ENCODE peak calls at places on chromosomes 4 and X, in four cellular contexts. P is K562, N is HepG2, J is H1. E is an unnamed sample.
A peak's percentile ranks its signal among the peaks of the same experiment; 100 is the strongest.

GRCh38 chrX:121958886-121959285 is 911.5 kb downstream of the GLUD2 start:
- DNase-seq in N (no peak), P (no peak), J (no peak), E (no peak)

GRCh38 chrX:38293741-38294140 is 33.6 kb downstream of the RPGR start:
- DNase-seq in N (no peak), P (no peak), J (no peak), E (no peak)

GRCh38 chrX:82219129-82219528 is 1017.2 kb downstream of the SH3BGRL start:
- DNase-seq in P (no peak), J (no peak), N (no peak), E (no peak)

GRCh38 chr4:15888515-15888914 is 50.0 kb downstream of the FGFBP1 start:
- DNase-seq in J (no peak), P (no peak), N (no peak), E (no peak)

GRCh38 chr4:123919576-123920098 is 523.0 kb downstream of the SPRY1 start:
- DNase-seq in N (no peak), P (no peak), J (no peak), E (no peak)

GRCh38 chrX:47212381-47213293 is 5.8 kb upstream of the CDK16 start:
- DNase-seq in J (no peak), N (no peak), P (no peak), E (no peak)

GRCh38 chr4:168725935-168726334 is 229.1 kb downstream of the PALLD start:
- DNase-seq in J (no peak), P (no peak), N (no peak), E (no peak)

GRCh38 chrX:96407043-96407442 is 277.6 kb upstream of the DIAPH2 start:
- DNase-seq in N (peak; percentile 45), J (no peak), P (no peak), E (no peak)

GRCh38 chr4:156515295-156515694 is 456.3 kb downstream of the PDGFC start:
- DNase-seq in N (no peak), P (no peak), J (no peak), E (no peak)

GRCh38 chr4:138114434-138114833 is 127.7 kb downstream of the SLC7A11 start:
- DNase-seq in N (no peak), J (no peak), P (no peak), E (peak; percentile 45)

GRCh38 chr4:26992657-26993361 is 132.2 kb downstream of the STIM2 start:
- DNase-seq in P (peak; percentile 37), J (no peak), N (no peak), E (peak; percentile 72)

GRCh38 chrX:6095469-6095868 is 133.2 kb downstream of the NLGN4X start:
- DNase-seq in N (no peak), P (no peak), J (no peak), E (no peak)

GRCh38 chr4:155828628-155829027 is 37.4 kb downstream of the ASIC5 start:
- DNase-seq in J (no peak), N (no peak), P (no peak), E (no peak)

GRCh38 chr4:36218121-36218520 is 26.2 kb downstream of the ARAP2 start:
- DNase-seq in J (no peak), P (no peak), N (no peak), E (no peak)

GRCh38 chr4:145298885-145299284 is 118.5 kb upstream of the OTUD4 start:
- DNase-seq in N (no peak), P (no peak), J (no peak), E (peak; percentile 26)

GRCh38 chrX:53713987-53714579 is 27.6 kb upstream of the HUWE1 start:
- DNase-seq in P (no peak), N (no peak), J (no peak), E (peak; percentile 52)

GRCh38 chrX:86197815-86198214 is 49.6 kb downstream of the DACH2 start:
- DNase-seq in N (no peak), J (no peak), P (no peak), E (no peak)

GRCh38 chr4:1401409-1402020 is 4.7 kb downstream of the NKX1-1 start:
- DNase-seq in P (no peak), J (no peak), N (no peak), E (no peak)

GRCh38 chrX:19017271-19017670 is 33.4 kb upstream of the PHKA2 start:
- DNase-seq in P (peak; percentile 49), J (no peak), N (peak; percentile 13), E (no peak)

GRCh38 chr4:140595065-140595464 is 26.3 kb upstream of the UCP1 start:
- DNase-seq in J (no peak), P (peak; percentile 14), N (peak; percentile 50), E (no peak)

GRCh38 chr4:176340871-176341685 is 21.3 kb downstream of the SPCS3 start:
- DNase-seq in J (no peak), N (peak; percentile 24), P (peak; percentile 40), E (no peak)

GRCh38 chr4:106681381-106681921 is 312.9 kb upstream of the GIMD1 start:
- DNase-seq in N (no peak), J (no peak), P (no peak), E (no peak)

GRCh38 chr4:10347815-10348214 is 109.4 kb downstream of the ZNF518B start:
- DNase-seq in N (no peak), J (no peak), P (no peak), E (no peak)

DNA sequence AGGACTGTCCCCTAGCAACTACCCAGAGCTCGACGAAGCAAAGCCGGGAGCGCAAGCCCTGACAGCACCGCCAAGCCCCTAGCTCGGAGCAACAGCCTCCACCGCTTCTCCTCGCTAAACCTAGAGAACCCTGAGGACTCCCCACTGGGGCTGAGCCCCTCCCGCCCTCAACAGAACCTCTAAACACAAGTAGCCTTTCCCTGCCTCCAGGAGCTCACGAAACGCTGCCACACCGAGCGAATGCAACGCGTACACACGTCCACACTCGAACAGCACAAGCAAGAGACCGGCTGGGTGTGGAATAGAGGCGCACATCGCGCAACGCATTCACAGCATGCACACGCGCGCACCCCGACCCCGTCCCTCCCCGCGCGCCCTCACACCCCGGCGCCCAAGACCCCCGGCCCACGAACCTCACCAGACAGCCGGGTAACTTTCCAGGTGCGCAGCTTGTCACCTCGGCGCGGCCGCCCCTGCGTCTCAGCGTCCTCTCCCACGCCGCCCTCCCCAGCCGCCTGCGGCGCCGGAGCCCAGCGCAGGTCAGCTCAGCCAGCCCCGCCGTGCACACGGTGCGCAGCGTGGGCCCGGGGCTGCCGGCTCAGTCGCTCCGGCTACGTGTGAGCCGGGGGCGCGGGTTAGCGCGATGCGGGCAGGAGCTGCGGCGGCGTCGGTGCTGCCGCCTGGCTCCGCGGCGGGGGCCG is 354 bp downstream of the PRKG2 start:
- DNase-seq in J (no peak), N (no peak), P (no peak), E (no peak)
- TF ChIP-seq BRCA1 in J (no peak), N (no peak), P (no peak), E (no peak)

GRCh38 chrX:135295238-135295943 is 13.9 kb upstream of the ETDC start:
- DNase-seq in P (no peak), N (no peak), J (peak; percentile 21), E (peak; percentile 9)
- TF ChIP-seq MAX in P (no peak), N (no peak), J (no peak), E (no peak)

GRCh38 chr4:146637853-146638800 is 566 bp upstream of the POU4F2 start:
- DNase-seq in J (no peak), N (no peak), P (no peak), E (no peak)
- H3K27me3 ChIP-seq in J (peaks cover 88% of the 10 kb centered on the region), N (peaks cover 2% of the 10 kb centered on the region), P (peaks cover 2% of the 10 kb centered on the region), E (peaks cover 13% of the 10 kb centered on the region)

GRCh38 chrX:154401045-154401799 is 3.0 kb downstream of the RPL10 start:
- DNase-seq in N (peak; percentile 70), J (no peak), P (no peak), E (no peak)

GRCh38 chrX:154397888-154398667 is at the start of gene RPL10:
- DNase-seq in J (peak; percentile 89), N (peak; percentile 92), P (peak; percentile 98), E (peak; percentile 90)

GRCh38 chrX:154399527-154400368 is 1.6 kb downstream of the RPL10 start:
- DNase-seq in N (no peak), J (no peak), P (no peak), E (no peak)

GRCh38 chrX:154396948-154397887 is 959 bp upstream of the RPL10 start:
- DNase-seq in J (no peak), P (peak; percentile 67), N (peak; percentile 40), E (no peak)

GRCh38 chrX:154398668-154399526 is 720 bp downstream of the RPL10 start:
- DNase-seq in P (peak; percentile 61), J (no peak), N (peak; percentile 70), E (no peak)
- TF ChIP-seq BRCA1 in P (no peak), J (no peak), N (no peak), E (no peak)

E was measured in GM12878.